ENCODE peak calls at places on chromosome 1, in four cellular contexts. H, Z, W and X are unnamed samples.

GRCh38 chr1:117367769-117368059 is 465 bp downstream of the MAN1A2 start:
- DNase-seq in H (peak), W (no peak), Z (no peak), X (no peak)

GRCh38 chr1:108847464-108847863 is 9.4 kb downstream of the AKNAD1 start:
- DNase-seq in H (no peak), W (no peak), Z (no peak), X (no peak)

GRCh38 chr1:43639990-43640794 is 9.8 kb upstream of the KDM4A start:
- DNase-seq in Z (no peak), W (no peak), H (no peak), X (no peak)

GRCh38 chr1:207873055-207873890 is 37.7 kb downstream of the CD34 start:
- DNase-seq in W (no peak), Z (no peak), H (no peak), X (no peak)

GRCh38 chr1:165137551-165138316 is 218.8 kb downstream of the LMX1A start:
- DNase-seq in W (no peak), H (no peak), Z (no peak), X (no peak)

GRCh38 chr1:243345205-243345604 is 89.4 kb downstream of the SDCCAG8 start:
- DNase-seq in H (peak), Z (no peak), W (peak), X (no peak)

GRCh38 chr1:155141799-155142198 is 1.5 kb upstream of the DPM3 start:
- DNase-seq in W (no peak), Z (peak), H (no peak), X (no peak)

GRCh38 chr1:59880735-59881134 is 45.8 kb downstream of the CYP2J2 start:
- DNase-seq in Z (no peak), W (peak), H (no peak), X (no peak)

GRCh38 chr1:1435094-1435903 is at the start of gene VWA1:
- DNase-seq in Z (no peak), W (peak), H (peak), X (no peak)

GRCh38 chr1:45846931-45847330 is 43.5 kb downstream of the MAST2 start:
- DNase-seq in W (peak), H (peak), Z (no peak), X (no peak)

GRCh38 chr1:7120863-7121621 is 335.8 kb downstream of the CAMTA1 start:
- DNase-seq in H (no peak), Z (no peak), W (no peak), X (no peak)

GRCh38 chr1:12173631-12174121 is 6.9 kb downstream of the TNFRSF1B start:
- DNase-seq in Z (peak), W (no peak), H (peak), X (no peak)

GRCh38 chr1:6141601-6142000 is 38.5 kb downstream of the CHD5 start:
- DNase-seq in Z (no peak), H (no peak), W (no peak), X (no peak)

GRCh38 chr1:240732390-240732789 is 120.4 kb upstream of the GREM2 start:
- DNase-seq in H (peak), W (peak), Z (no peak), X (peak)

GRCh38 chr1:241130881-241131280 is 226.1 kb downstream of the RGS7 start:
- DNase-seq in Z (no peak), W (no peak), H (no peak), X (no peak)

GRCh38 chr1:144551107-144551542 is 41.6 kb upstream of the PPIAL4F start:
- DNase-seq in H (no peak), W (no peak), Z (peak), X (no peak)

GRCh38 chr1:206772228-206773002 is at the start of gene IL10:
- DNase-seq in W (no peak), Z (no peak), H (no peak), X (no peak)

GRCh38 chr1:206771353-206771722 is 765 bp downstream of the IL19 start:
- DNase-seq in Z (no peak), W (no peak), H (no peak), X (no peak)

GRCh38 chr1:206768472-206769330 is 1.9 kb upstream of the IL19 start:
- DNase-seq in W (no peak), Z (no peak), H (no peak), X (no peak)

GRCh38 chr1:206769331-206769731 is 1.2 kb upstream of the IL19 start:
- DNase-seq in W (no peak), H (no peak), Z (no peak), X (no peak)

GRCh38 chr1:206770531-206771352 is at the start of gene IL19:
- DNase-seq in H (peak), W (no peak), Z (no peak), X (no peak)
- TF ChIP-seq POLR2A in H (no peak), W (no peak), Z (no peak), X (no peak)

DNA sequence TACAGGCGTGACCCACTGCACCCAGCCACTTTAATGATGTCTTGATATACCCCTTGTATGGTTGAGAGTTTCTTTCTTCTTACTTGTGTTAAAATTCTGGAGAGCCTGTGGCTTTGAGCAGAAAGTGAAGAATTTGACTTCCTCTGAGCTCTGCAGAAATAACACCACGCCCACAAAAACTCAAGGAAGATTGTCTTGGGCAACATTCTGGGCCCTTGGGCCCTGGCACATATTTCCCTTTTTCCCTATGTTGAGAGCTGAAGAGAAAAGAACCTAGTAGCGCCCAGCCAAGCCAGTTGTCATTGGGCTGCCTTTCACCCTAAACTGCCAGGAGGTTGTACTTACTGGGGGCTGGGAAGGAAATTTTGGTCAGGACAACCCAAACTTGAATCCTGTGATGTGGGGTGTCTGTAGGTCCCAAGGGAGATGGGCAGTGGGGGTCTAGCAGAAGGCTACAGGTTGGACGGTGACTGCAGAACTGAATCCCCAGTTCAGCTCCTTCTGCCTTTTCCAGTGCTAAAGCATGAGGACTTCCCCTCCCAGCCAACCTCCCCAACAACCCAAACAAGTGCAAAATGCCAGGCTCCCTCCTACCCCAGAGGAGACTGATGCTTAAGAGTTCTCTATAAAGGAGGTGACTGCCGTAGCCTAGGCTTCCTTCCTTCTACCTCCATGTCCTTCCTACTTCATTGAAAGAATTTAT is 11.7 kb upstream of the SNAPIN start:
- DNase-seq in Z (peak), W (no peak), H (no peak), X (no peak)
- TF ChIP-seq POLR2A in Z (no peak), W (no peak), H (no peak), X (no peak)

GRCh38 chr1:93617670-93618488 is 63.8 kb downstream of the BCAR3 start:
- DNase-seq in H (no peak), Z (no peak), W (no peak), X (no peak)
- TF ChIP-seq POLR2A in H (no peak), Z (no peak), W (no peak), X (no peak)

DNA sequence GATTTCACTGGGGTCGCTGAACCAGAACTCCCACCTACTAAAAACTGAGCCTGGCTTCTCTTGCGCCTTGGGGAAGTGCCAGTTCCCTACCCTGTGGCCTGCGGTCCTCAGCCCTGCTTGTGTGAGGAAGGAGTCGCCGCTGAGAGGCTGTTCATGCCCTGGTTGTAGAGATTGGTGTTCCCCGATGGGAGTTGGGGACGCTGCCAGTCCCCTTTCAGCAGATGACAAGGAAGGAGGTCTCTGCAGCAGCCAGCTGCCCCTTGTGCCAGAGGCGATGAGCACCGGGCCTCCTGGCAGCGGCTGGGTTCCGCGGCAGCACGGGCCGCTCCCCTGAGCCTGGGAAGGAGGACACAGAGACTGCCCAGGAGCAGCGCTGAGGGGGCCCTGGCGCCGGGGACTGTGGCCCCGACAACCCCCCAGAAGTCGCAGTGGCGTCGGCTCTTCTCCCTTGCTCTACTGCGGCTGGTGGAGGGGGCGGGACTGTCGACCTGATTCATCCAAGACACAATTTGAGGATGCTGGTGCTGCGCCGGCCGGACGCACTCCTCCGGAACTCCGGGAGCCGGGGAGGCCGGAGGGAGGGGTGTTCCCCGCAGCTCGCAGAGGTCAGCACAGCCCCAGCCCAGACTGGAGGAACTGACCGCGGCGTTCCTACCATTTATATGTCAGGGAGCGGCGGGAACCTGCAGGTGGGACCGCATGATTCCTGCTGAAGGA is 12.0 kb upstream of the ADORA3 start:
- DNase-seq in W (peak), Z (peak), H (peak), X (peak)
- TF ChIP-seq POLR2A in W (no peak), Z (no peak), H (no peak), X (no peak)

DNA sequence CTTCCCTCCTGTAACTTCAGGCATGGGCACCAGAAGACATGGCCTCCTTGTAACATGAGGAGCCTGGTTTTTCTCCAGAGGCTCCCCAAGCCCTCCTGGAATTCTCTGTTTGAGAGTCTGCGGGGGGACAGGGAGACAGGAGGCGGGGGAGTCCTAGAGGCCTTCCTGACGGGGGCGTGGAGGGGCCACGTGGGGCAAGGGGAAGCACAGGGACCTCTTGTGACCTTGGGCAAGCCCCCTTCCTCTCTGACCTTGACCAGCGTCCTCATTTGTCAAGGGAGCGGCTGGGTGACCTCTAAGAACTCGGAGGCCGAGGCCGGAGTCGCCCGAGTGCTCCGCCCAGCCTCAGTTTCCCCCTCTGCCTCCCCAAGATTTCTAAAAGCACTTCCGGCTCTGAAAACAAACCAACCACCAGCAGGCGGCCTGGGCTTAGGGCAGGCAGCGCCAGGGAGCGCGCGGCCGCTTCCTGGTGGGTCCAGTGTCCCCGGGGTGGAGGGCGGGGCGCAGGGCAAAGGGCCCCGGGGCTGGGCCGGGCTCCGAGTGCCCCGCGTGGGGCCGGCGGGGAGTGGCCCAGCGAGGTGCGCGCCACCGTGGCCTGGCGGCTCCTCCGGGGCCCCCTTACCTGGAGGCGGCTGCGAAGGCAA is 361 bp downstream of the TMCO4 start:
- DNase-seq in H (peak), Z (peak), W (peak), X (peak)
- TF ChIP-seq POLR2A in H (no peak), Z (no peak), W (no peak), X (no peak)

GRCh38 chr1:151282883-151283725 is 1.0 kb downstream of the ZNF687 start:
- DNase-seq in H (no peak), Z (peak), W (peak), X (no peak)

GRCh38 chr1:151281969-151282882 is at the start of gene ZNF687:
- DNase-seq in Z (peak), W (peak), H (peak), X (peak)

GRCh38 chr1:151277249-151277648 is 4.8 kb upstream of the ZNF687 start:
- DNase-seq in W (no peak), Z (no peak), H (no peak), X (no peak)

GRCh38 chr1:151284013-151284577 is 2.0 kb downstream of the ZNF687 start:
- DNase-seq in H (no peak), Z (no peak), W (no peak), X (no peak)

DNA sequence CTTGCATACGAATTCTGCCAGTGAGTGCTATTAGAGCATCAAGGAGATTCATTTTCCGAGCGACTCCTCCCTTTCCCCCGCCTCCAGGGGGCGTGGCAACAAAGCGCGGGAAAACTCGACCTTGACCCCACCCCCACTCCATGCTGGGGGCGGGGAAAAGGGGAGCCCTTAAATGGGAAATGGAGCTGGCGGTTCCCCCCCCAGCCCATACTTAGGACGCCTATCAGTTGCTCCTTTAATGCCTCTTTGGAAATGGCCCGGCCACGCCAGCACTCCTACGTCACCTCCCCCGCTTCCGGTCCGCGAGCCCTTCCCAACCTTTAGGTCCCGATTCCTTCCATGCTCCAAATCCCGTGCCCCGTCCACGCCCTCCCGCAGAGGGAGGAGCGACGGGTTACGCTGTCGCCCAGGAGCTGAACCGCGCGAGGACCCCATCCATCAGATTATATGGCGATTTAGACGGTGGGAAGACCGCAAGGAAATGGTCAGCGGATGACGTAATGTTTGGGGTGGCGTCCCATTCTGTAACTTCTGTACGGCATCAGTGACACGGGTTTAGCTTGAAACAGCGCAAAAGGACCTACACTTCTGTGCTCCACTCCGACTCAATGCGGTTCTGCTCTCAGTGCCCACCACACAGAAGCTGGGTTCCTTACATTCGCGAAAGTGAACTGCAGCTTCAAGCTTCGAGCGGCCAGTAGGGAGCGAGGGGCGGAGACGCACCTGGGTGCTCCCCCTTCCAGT is 702 bp upstream of the ZNF687 start:
- DNase-seq in W (peak), Z (peak), H (peak), X (peak)
- TF ChIP-seq POLR2A in W (peak), Z (no peak), H (peak), X (peak)